ENCODE peak calls at places on chromosome 15, in seven cellular contexts. E is heart left ventricle, O is K562, T is pancreas, X is tibial nerve, J is OCI-LY7, V is lower lobe of right lung. F is an unnamed sample.

GRCh38 chr15:67174864-67175573 is 79.4 kb downstream of the AAGAB start:
- DNase-seq in E (no peak), O (no peak), T (no peak), X (no peak), J (peak), V (no peak), F (peak)

GRCh38 chr15:31526916-31527690 is 200.5 kb downstream of the KLF13 start:
- DNase-seq in E (no peak), O (no peak), T (no peak), X (no peak), J (no peak), V (no peak), F (no peak)

GRCh38 chr15:73593278-73594074 is 39.7 kb downstream of the NPTN start:
- DNase-seq in E (peak), O (no peak), T (no peak), X (no peak), J (no peak), V (no peak), F (no peak)

GRCh38 chr15:92117301-92117731 is 263.8 kb downstream of the SLCO3A1 start:
- DNase-seq in E (no peak), O (no peak), T (no peak), X (no peak), J (no peak), V (no peak), F (no peak)

GRCh38 chr15:34709866-34710265 is 44.9 kb downstream of the GJD2 start:
- DNase-seq in E (no peak), O (no peak), T (no peak), X (no peak), J (no peak), V (no peak), F (no peak)

GRCh38 chr15:64452988-64453688 is 7.2 kb upstream of the ZNF609 start:
- DNase-seq in E (peak), O (no peak), T (no peak), X (no peak), J (no peak), V (no peak), F (no peak)

GRCh38 chr15:96703794-96704550 is 373.5 kb downstream of the NR2F2 start:
- DNase-seq in E (no peak), O (no peak), T (no peak), X (no peak), J (no peak), V (no peak), F (no peak)

GRCh38 chr15:41022487-41023090 is 69.3 kb downstream of the CHAC1 start:
- DNase-seq in E (peak), O (peak), T (no peak), X (no peak), J (peak), V (no peak), F (peak)

GRCh38 chr15:56236197-56236596 is 7.5 kb downstream of the RFX7 start:
- DNase-seq in E (no peak), O (no peak), T (no peak), X (no peak), J (no peak), V (no peak), F (no peak)

GRCh38 chr15:60969658-60970057 is 259.4 kb downstream of the RORA start:
- DNase-seq in E (no peak), O (no peak), T (no peak), X (no peak), J (no peak), V (no peak), F (no peak)

GRCh38 chr15:66702770-66703539 is 919 bp downstream of the SMAD6 start:
- DNase-seq in E (peak), O (no peak), T (no peak), X (no peak), J (peak), V (peak), F (no peak)

GRCh38 chr15:76340198-76340801 is 3.7 kb downstream of the ISL2 start:
- DNase-seq in E (no peak), O (no peak), T (peak), X (no peak), J (no peak), V (peak), F (peak)

GRCh38 chr15:91032919-91033803 is 10.8 kb upstream of the VPS33B start:
- DNase-seq in E (peak), O (peak), T (peak), X (no peak), J (peak), V (peak), F (no peak)

GRCh38 chr15:58690703-58691102 is 58.8 kb downstream of the ADAM10 start:
- DNase-seq in E (no peak), O (no peak), T (no peak), X (no peak), J (peak), V (no peak), F (no peak)

GRCh38 chr15:29268706-29269484 is 727 bp downstream of the NSMCE3 start:
- DNase-seq in E (peak), O (peak), T (peak), X (no peak), J (peak), V (peak), F (peak)

GRCh38 chr15:62566248-62566647 is 401.2 kb upstream of the C2CD4B start:
- DNase-seq in E (no peak), O (no peak), T (no peak), X (no peak), J (no peak), V (no peak), F (no peak)

GRCh38 chr15:77710171-77710570 is 77.5 kb upstream of the LINGO1 start:
- DNase-seq in E (no peak), O (no peak), T (no peak), X (no peak), J (no peak), V (no peak), F (no peak)

GRCh38 chr15:41695750-41696436 is 35.7 kb downstream of the MGA start:
- DNase-seq in E (no peak), O (peak), T (no peak), X (no peak), J (peak), V (no peak), F (no peak)

GRCh38 chr15:85500729-85501128 is 120.3 kb downstream of the AKAP13 start:
- DNase-seq in E (peak), O (no peak), T (no peak), X (no peak), J (no peak), V (no peak), F (no peak)

GRCh38 chr15:59571606-59572005 is 40.0 kb upstream of the GCNT3 start:
- DNase-seq in E (no peak), O (no peak), T (no peak), X (no peak), J (no peak), V (no peak), F (no peak)

GRCh38 chr15:22948056-22948455 is 32.1 kb downstream of the CYFIP1 start:
- DNase-seq in E (no peak), O (no peak), T (no peak), X (no peak), J (no peak), V (no peak), F (no peak)

GRCh38 chr15:22951031-22951380 is 29.2 kb downstream of the CYFIP1 start:
- DNase-seq in E (no peak), O (no peak), T (no peak), X (no peak), J (no peak), V (no peak), F (no peak)

GRCh38 chr15:22947101-22948000 is 32.8 kb downstream of the CYFIP1 start:
- DNase-seq in E (no peak), O (no peak), T (no peak), X (no peak), J (no peak), V (no peak), F (no peak)

GRCh38 chr15:22950211-22950990 is 29.8 kb downstream of the CYFIP1 start:
- DNase-seq in E (no peak), O (no peak), T (no peak), X (no peak), J (no peak), V (no peak), F (no peak)

DNA sequence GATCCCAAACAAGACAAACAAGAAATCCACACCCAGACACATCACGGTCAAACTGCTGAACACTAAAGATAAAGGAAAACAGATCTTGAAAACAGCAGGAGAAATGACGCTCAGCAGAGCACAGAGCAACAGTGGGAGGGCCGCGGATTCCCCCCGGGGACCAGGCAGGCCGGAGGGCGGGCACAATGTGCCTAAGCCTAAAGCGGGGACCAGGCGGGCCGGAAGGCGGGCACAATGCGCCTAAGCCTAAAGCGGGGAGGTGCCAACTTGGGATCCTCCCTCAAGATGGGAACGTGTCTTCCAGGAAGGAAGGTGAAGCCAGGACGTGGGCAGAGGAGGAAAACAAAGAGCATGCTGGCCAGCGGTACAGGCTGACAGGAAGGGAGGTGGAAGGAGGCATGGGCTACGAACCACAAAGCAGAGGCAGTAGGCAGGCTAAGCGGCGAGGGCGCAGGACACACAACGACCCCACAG is 31.1 kb downstream of the CYFIP1 start:
- DNase-seq in E (peak), O (peak), T (no peak), X (peak), J (no peak), V (no peak), F (peak)
- H3K27ac ChIP-seq in E (peak), O (peak), T (no peak), X (peak), J (no peak), V (peak), F (peak)

DNA sequence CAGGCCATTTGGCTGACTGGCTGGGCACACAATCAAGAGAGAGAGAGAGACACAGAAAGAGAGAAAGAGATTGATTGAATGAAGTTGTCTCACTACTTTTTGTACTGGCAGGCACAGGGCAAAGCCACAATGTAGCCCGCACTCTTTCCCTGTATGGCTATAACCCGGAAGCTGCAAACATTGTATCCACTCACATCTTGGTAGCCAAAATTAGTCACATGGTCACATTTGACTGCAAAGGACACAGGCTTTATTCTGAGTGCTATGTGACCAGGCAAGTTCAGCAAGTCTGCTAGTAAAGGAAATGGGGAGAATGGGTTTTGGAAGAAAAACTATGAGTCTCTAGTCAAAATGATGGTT is 31.4 kb upstream of the GLCE start:
- DNase-seq in E (no peak), O (no peak), T (no peak), X (no peak), J (no peak), V (no peak), F (no peak)
- TF ChIP-seq CTCF in E (no peak), O (no peak), T (no peak), X (no peak), J (no peak), V (no peak), F (no peak)

GRCh38 chr15:99305761-99306505 is 54.7 kb downstream of the LRRC28 start:
- DNase-seq in E (peak), O (no peak), T (no peak), X (peak), J (no peak), V (peak), F (peak)

GRCh38 chr15:99310745-99311144 is 59.5 kb downstream of the LRRC28 start:
- DNase-seq in E (no peak), O (no peak), T (no peak), X (no peak), J (no peak), V (no peak), F (no peak)

GRCh38 chr15:99307735-99308134 is 56.5 kb downstream of the LRRC28 start:
- DNase-seq in E (no peak), O (no peak), T (no peak), X (no peak), J (no peak), V (no peak), F (no peak)

GRCh38 chr15:99303881-99304280 is 52.6 kb downstream of the LRRC28 start:
- DNase-seq in E (no peak), O (no peak), T (no peak), X (no peak), J (no peak), V (no peak), F (no peak)

DNA sequence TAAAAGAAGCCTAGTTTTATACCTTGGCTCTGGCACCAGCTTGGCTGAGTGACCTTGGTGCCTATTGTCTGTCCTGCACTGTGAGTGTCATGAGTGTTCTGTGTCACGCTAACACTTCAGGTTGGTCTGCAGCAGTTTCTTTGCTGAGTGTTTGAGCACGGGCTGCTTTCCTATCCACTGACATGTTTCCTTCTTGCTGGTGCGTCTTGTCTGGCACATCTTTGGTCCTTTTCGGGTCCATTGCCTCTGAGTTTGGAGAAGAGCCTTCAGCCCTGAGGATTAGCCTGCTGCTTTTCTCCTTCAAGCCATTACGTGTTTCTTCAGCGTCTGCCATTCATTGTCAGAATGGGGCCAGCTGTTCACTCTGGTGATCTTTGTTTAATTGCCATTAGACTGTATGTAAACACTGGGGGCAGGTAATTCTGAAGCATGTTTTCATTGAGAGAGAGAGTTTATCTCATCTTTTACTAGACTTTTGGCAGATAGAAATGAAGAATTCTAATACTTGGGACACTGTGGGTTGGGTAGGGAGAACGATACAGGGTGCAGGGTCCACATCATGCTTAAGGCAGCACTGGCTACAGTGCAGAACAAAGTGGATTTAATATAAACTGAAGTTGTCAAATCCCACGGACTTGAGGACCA is 55.5 kb downstream of the LRRC28 start:
- DNase-seq in E (peak), O (no peak), T (no peak), X (no peak), J (no peak), V (no peak), F (no peak)
- H3K27ac ChIP-seq in E (peak), O (no peak), T (no peak), X (no peak), J (no peak), V (no peak), F (peak)

DNA sequence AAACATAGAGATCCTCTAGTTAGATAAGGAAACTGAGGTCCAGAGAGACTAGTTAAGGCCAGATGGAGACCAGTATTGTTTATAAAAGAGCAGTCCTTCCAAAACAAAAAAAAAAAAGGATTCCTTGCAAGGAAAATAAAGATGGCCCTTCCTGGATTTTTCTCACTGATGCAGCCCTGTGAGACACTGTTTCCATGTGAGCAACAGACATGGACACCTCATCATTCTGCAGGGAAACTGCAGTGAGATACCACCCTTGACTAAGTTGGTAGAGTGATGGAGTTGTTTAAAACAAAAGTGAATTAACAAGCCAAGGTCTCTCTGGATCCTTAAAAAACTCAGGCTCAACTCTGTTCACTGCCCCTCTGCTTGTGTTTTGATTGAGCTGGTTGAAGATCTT is 65.6 kb upstream of the MYZAP start:
- DNase-seq in E (no peak), O (no peak), T (no peak), X (no peak), J (no peak), V (no peak), F (no peak)
- TF ChIP-seq CTCF in E (no peak), O (no peak), T (no peak), X (no peak), J (no peak), V (no peak), F (no peak)

DNA sequence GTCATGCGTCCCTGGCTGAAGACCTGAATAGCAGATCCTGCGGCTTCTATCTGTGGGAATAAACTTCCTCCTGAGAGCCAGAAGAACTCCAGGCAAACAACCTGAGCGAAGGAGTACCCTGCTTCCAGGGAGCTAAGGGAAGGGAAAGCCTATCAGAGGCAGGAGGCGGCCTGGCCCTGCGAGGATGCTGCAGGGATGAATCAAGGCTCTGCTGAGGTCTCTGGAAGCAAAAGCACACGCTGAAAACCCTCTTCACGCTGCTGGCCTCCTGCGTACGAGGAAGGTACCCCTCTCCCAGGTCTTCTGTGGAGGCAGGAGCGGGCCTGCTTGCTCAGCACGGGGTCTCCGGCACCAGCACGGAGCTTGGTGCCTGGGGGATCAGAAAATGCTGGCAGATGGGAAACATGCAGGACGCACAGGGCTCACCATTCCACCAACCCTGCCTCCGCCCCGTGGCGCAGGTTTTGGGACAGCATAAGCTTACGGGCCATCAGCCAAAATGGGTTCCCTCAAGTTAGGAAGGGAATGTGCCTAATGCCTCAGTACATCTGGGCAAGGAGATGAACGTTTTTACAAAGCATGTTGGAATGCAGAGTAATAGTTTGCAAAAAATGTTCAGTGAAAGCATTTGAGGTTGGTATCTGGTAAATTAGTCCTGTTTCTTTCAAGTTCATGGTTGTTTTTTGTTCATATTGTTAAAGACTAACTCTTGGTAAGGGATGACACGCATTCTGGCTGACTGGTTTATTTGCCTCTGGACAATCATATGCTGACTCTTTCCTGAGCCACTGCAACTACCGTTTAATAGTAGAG is 72.3 kb downstream of the CHSY1 start:
- DNase-seq in E (no peak), O (no peak), T (no peak), X (no peak), J (no peak), V (no peak), F (no peak)
- H3K27ac ChIP-seq in E (no peak), O (no peak), T (no peak), X (no peak), J (no peak), V (no peak), F (peak)

GRCh38 chr15:38705421-38706219 is 141.0 kb upstream of the RASGRP1 start:
- DNase-seq in E (no peak), O (no peak), T (no peak), X (no peak), J (no peak), V (no peak), F (no peak)

GRCh38 chr15:38706956-38707355 is 142.3 kb upstream of the RASGRP1 start:
- DNase-seq in E (no peak), O (no peak), T (no peak), X (no peak), J (no peak), V (no peak), F (no peak)

GRCh38 chr15:38708672-38709188 is 144.1 kb upstream of the RASGRP1 start:
- DNase-seq in E (no peak), O (no peak), T (no peak), X (no peak), J (no peak), V (no peak), F (no peak)

GRCh38 chr15:38709196-38709595 is 144.6 kb upstream of the RASGRP1 start:
- DNase-seq in E (no peak), O (no peak), T (no peak), X (no peak), J (no peak), V (no peak), F (no peak)

DNA sequence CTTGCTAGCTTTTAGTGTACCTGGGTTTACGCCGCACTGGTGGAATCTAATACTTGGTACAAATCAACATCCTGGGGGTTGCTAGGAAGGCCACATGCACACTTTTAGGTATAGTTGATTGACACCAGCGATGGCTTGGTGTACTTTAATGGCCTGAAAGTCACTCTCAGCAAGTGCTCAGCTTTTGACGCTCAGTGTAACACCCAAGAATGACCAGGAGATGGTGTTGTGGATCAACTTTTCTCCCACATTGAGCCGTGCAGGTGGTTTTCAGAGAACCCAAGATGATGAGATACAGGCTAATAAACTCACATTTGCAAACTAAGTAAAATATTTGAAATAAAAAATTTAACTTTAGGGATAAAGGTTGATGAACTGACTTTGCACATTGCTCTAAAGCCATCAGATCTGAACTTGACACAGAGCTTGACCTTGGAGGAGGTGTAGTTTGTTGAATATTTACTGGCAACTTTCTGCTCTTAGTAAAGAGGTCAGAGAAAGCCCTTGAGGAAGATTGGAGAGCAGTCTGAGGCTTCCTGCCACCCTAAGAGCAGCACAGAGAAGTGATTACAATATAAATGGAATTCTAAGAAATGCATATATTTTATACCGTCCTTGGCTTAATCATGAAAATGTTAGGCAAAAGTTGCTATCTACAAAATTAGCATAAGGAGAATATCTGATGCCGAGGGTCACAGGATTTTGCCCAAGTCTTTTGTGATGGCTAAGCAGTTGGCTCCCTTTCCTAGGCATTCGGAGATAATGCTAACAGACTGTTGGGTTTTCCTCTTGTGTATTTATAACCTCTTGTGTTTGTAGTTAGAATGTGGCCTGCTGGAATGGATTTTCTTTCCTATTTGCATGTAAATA is 143.4 kb upstream of the RASGRP1 start:
- DNase-seq in E (no peak), O (peak), T (no peak), X (no peak), J (peak), V (no peak), F (no peak)
- TF ChIP-seq CTCF in E (peak), O (peak), T (peak), X (peak), J (peak), V (peak), F (peak)